ENCODE peak calls at places on chromosome 3, in seven cellular contexts. O is endodermal cell, F is lower lobe of right lung, R is lung, I is body of pancreas, Y is breast epithelium, E is thoracic aorta. P is an unnamed sample.
A peak's percentile ranks its signal among the peaks of the same experiment; 100 is the strongest.

GRCh38 chr3:22537560-22537959 is 665.6 kb upstream of the UBE2E2 start:
- DNase-seq in O (no peak), E (no peak), I (no peak), Y (no peak), R (no peak), F (no peak), P (no peak)

GRCh38 chr3:42545284-42545900 is 36.4 kb downstream of the SEC22C start:
- DNase-seq in I (no peak), F (no peak), Y (no peak), E (no peak), R (no peak), O (no peak), P (no peak)

GRCh38 chr3:38131621-38132369 is 5.1 kb downstream of the ACAA1 start:
- DNase-seq in R (no peak), E (no peak), I (no peak), O (peak; percentile 92), F (peak; percentile 47), Y (no peak), P (no peak)

GRCh38 chr3:42247576-42248027 is 18.4 kb downstream of the CCK start:
- DNase-seq in I (peak; percentile 72), Y (peak; percentile 50), E (no peak), F (no peak), O (peak; percentile 88), R (peak; percentile 59), P (no peak)

GRCh38 chr3:81484532-81484931 is 276.9 kb downstream of the GBE1 start:
- DNase-seq in O (no peak), R (no peak), E (no peak), I (no peak), Y (no peak), F (no peak), P (no peak)

GRCh38 chr3:119630562-119631329 is 29.6 kb downstream of the POPDC2 start:
- DNase-seq in F (no peak), R (no peak), E (no peak), I (peak; percentile 24), O (no peak), Y (no peak), P (no peak)

GRCh38 chr3:148466143-148466542 is 231.6 kb upstream of the AGTR1 start:
- DNase-seq in E (no peak), I (no peak), Y (no peak), O (peak; percentile 50), R (no peak), F (no peak), P (peak; percentile 1)

GRCh38 chr3:192802957-192803899 is 75.9 kb upstream of the FGF12 start:
- DNase-seq in O (no peak), R (no peak), F (no peak), E (no peak), Y (no peak), I (no peak), P (no peak)

GRCh38 chr3:64214002-64214696 is 11.1 kb downstream of the PRICKLE2 start:
- DNase-seq in O (no peak), I (peak; percentile 63), R (peak; percentile 72), E (no peak), F (peak; percentile 62), Y (peak; percentile 78), P (peak; percentile 13)

GRCh38 chr3:96190024-96190616 is 624.3 kb upstream of the EPHA6 start:
- DNase-seq in F (no peak), R (no peak), O (no peak), I (no peak), Y (no peak), E (no peak), P (no peak)

GRCh38 chr3:58180099-58180880 is 30.5 kb downstream of the DNASE1L3 start:
- DNase-seq in Y (no peak), F (no peak), R (no peak), E (no peak), I (no peak), O (no peak), P (no peak)

GRCh38 chr3:127203024-127203423 is 10.1 kb downstream of the PRR23E start:
- DNase-seq in O (no peak), Y (no peak), F (no peak), I (no peak), E (no peak), R (no peak), P (no peak)

GRCh38 chr3:128783774-128784173 is 57.8 kb downstream of the RAB7A start:
- DNase-seq in E (no peak), Y (no peak), I (no peak), R (no peak), F (no peak), O (no peak), P (no peak)

GRCh38 chr3:128683957-128684356 is 33.3 kb upstream of the RPN1 start:
- DNase-seq in E (no peak), R (no peak), F (peak; percentile 32), Y (no peak), O (no peak), I (no peak), P (no peak)

GRCh38 chr3:197752107-197752506 is 2.4 kb downstream of the FYTTD1 start:
- DNase-seq in F (no peak), Y (no peak), E (no peak), I (no peak), O (no peak), R (no peak), P (no peak)

GRCh38 chr3:148962513-148962912 is 28.8 kb upstream of the GYG1 start:
- DNase-seq in E (no peak), O (peak; percentile 89), R (no peak), F (no peak), Y (no peak), I (peak; percentile 18), P (no peak)

GRCh38 chr3:100782359-100782758 is 73.1 kb downstream of the TFG start:
- DNase-seq in Y (no peak), R (no peak), E (no peak), I (no peak), F (no peak), O (no peak), P (no peak)

GRCh38 chr3:63047068-63047467 is 171.9 kb upstream of the CADPS start:
- DNase-seq in Y (no peak), O (peak; percentile 49), R (no peak), I (no peak), F (no peak), E (no peak), P (no peak)

GRCh38 chr3:161549251-161549650 is 52.6 kb downstream of the OTOL1 start:
- DNase-seq in E (no peak), Y (no peak), R (no peak), I (no peak), O (no peak), F (no peak), P (no peak)

GRCh38 chr3:177330771-177331170 is 133.5 kb upstream of the TBL1XR1 start:
- DNase-seq in I (peak; percentile 30), Y (no peak), O (peak; percentile 61), R (no peak), F (no peak), E (no peak), P (no peak)

GRCh38 chr3:172061724-172062184 is 22.4 kb downstream of the FNDC3B start:
- DNase-seq in I (peak; percentile 57), R (no peak), O (no peak), Y (no peak), E (no peak), F (no peak), P (no peak)

GRCh38 chr3:47766186-47766585 is 15.5 kb downstream of the SMARCC1 start:
- DNase-seq in E (no peak), O (no peak), Y (no peak), R (no peak), F (no peak), I (no peak), P (no peak)

GRCh38 chr3:9099711-9100110 is 136.4 kb upstream of the RAD18 start:
- DNase-seq in O (peak; percentile 8), I (no peak), R (no peak), E (no peak), Y (no peak), F (no peak), P (no peak)

GRCh38 chr3:9102240-9102841 is 139.1 kb upstream of the RAD18 start:
- DNase-seq in E (no peak), F (no peak), I (no peak), Y (no peak), R (no peak), O (peak; percentile 88), P (no peak)

GRCh38 chr3:9098716-9099675 is 135.7 kb upstream of the RAD18 start:
- DNase-seq in R (no peak), I (no peak), F (no peak), E (no peak), O (peak; percentile 24), Y (no peak), P (peak; percentile 55)

GRCh38 chr3:9100132-9100894 is 137.0 kb upstream of the RAD18 start:
- DNase-seq in R (no peak), F (no peak), E (no peak), I (no peak), O (peak; percentile 35), Y (no peak), P (no peak)

GRCh38 chr3:9101286-9101685 is 138.0 kb upstream of the RAD18 start:
- DNase-seq in O (peak; percentile 88), I (no peak), F (no peak), Y (no peak), E (no peak), R (no peak), P (no peak)
- H3K27ac ChIP-seq in O (peak overlapping the region; percentile 99), I (no peak overlapping the region), F (no peak overlapping the region), Y (no peak overlapping the region), E (no peak overlapping the region), R (no peak overlapping the region), P (no peak overlapping the region)

DNA sequence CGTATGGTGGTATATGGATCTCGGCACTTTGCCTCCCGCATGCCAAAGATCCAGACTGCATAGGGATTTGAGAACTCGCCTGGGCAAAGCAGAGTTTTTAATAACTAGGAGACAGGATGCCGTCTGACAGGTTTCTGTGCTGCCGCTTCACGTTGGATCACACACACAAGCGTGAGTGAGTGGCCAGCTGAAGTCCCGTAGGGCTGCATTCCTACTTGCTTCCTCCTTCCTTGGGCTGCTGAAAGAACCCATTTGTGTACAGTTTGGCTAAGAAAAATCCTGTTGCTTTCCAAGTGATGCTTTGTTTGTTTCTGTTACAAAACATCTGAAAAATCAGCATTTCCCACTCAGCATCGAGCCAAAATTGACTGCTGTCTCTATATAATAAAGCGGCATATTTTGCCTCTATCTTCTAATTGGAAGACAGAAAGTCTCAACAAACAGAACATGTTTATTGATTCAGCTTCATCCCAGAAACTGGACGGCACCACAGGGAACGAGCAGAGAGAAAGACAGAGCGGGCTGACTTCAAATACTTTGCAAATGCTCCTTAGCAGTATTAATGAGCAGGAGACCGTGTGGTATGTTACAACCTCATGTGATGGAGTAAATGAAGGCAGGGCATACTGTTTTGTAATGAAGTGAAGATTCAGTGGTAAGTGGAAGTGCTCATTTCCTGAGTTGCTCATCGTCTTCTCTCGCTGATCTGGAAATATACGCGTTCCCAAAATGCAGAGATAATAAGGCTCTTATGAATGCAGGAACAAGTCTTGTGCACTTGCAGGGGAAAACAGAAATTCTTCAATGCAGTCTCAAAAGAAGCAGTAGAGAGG is 604.5 kb upstream of the CFAP20DC start:
- DNase-seq in I (peak; percentile 42), F (peak; percentile 80), R (peak; percentile 64), O (no peak), E (no peak), Y (peak; percentile 88), P (no peak)
- H3K27ac ChIP-seq in I (peak overlapping the region; percentile 40), F (peak overlapping the region; percentile 73), R (no peak overlapping the region), O (no peak overlapping the region), E (no peak overlapping the region), Y (peak overlapping the region; percentile 93), P (no peak overlapping the region)

GRCh38 chr3:45976191-45977091 is 19.2 kb downstream of the FYCO1 start:
- DNase-seq in F (no peak), E (no peak), O (no peak), R (no peak), Y (no peak), I (no peak), P (no peak)
- H3K27ac ChIP-seq in F (peak overlapping the region; percentile 10), E (peak overlapping the region; percentile 12), O (no peak overlapping the region), R (no peak overlapping the region), Y (peak overlapping the region; percentile 46), I (no peak overlapping the region), P (no peak overlapping the region)

GRCh38 chr3:5011555-5012256 is 32.5 kb downstream of the BHLHE40 start:
- DNase-seq in R (no peak), E (no peak), I (no peak), O (peak; percentile 57), F (peak; percentile 63), Y (no peak), P (no peak)
- H3K27ac ChIP-seq in R (no peak overlapping the region), E (no peak overlapping the region), I (no peak overlapping the region), O (no peak overlapping the region), F (no peak overlapping the region), Y (no peak overlapping the region), P (no peak overlapping the region)

P was measured in caudate nucleus.